ENCODE peak calls at places on chromosomes 12 and 14, in seven cellular contexts. Y is A549; N is T-helper 22 cell; O is stimulated activated CD4-positive, alpha-beta T cell treated with anti-CD3 and anti-CD28 coated beads, Interleukin-1b, Interleukin-23, amount 100 ng/mL, for 24 hours; E is MV-4-11; Q is NCI-H748 treated with DMSO at 0.1 percent for 48 hours; Z is GM04504. H is an unnamed sample.

GRCh38 chr14:22820731-22821130 is 5.5 kb upstream of the SLC7A7 start:
- DNase-seq in Y (no peak), Z (no peak), O (no peak), N (no peak), E (no peak), Q (no peak), H (no peak)

GRCh38 chr12:40012709-40013108 is 93.2 kb downstream of the SLC2A13 start:
- DNase-seq in Z (no peak), N (no peak), Q (no peak), O (no peak), E (no peak), Y (no peak), H (no peak)

GRCh38 chr12:33438890-33439586 is 581 bp downstream of the SYT10 start:
- DNase-seq in O (no peak), Y (no peak), N (no peak), Z (peak), Q (peak), E (no peak), H (peak)

GRCh38 chr12:109510196-109510595 is 32.8 kb downstream of the UBE3B start:
- DNase-seq in Z (no peak), N (no peak), Y (no peak), O (no peak), Q (no peak), E (no peak), H (no peak)

GRCh38 chr12:82242729-82243128 is 115.5 kb downstream of the CCDC59 start:
- DNase-seq in Z (no peak), E (no peak), O (no peak), N (no peak), Q (no peak), Y (no peak), H (no peak)

GRCh38 chr12:114479831-114480230 is 73.9 kb upstream of the TBX5 start:
- DNase-seq in O (no peak), N (no peak), Z (no peak), E (no peak), Q (no peak), Y (no peak), H (no peak)

GRCh38 chr14:100288382-100289185 is 17.7 kb downstream of the SLC25A29 start:
- DNase-seq in Q (no peak), O (no peak), Z (no peak), N (no peak), E (no peak), Y (no peak), H (no peak)

GRCh38 chr12:86826051-86826450 is 569.9 kb upstream of the MGAT4C start:
- DNase-seq in E (no peak), Q (no peak), Z (no peak), Y (no peak), O (no peak), N (no peak), H (no peak)

GRCh38 chr12:82708507-82708906 is 21.8 kb downstream of the TMTC2 start:
- DNase-seq in Y (no peak), E (no peak), N (no peak), Q (no peak), Z (no peak), O (no peak), H (no peak)

GRCh38 chr12:6532051-6532926 is 2.0 kb upstream of the GAPDH start:
- DNase-seq in Z (peak), Y (peak), E (peak), O (peak), Q (no peak), N (peak), H (peak)

GRCh38 chr12:12881495-12881894 is 9.9 kb upstream of the GPRC5A start:
- DNase-seq in N (no peak), O (no peak), Z (no peak), E (peak), Q (no peak), Y (no peak), H (no peak)

GRCh38 chr14:28695109-28695508 is 71.5 kb upstream of the FOXG1 start:
- DNase-seq in E (no peak), Y (no peak), Q (no peak), O (no peak), Z (no peak), N (no peak), H (no peak)

GRCh38 chr12:132559652-132560420 is 50.5 kb downstream of the LRCOL1 start:
- DNase-seq in E (peak), Y (peak), Z (peak), Q (peak), O (peak), N (no peak), H (peak)

GRCh38 chr12:8081921-8082577 is at the start of gene NECAP1:
- DNase-seq in N (peak), Z (peak), Q (peak), E (peak), O (peak), Y (peak), H (peak)

GRCh38 chr14:52871606-52872005 is 79.2 kb downstream of the FERMT2 start:
- DNase-seq in E (no peak), Z (no peak), O (no peak), N (no peak), Y (no peak), Q (no peak), H (no peak)

GRCh38 chr14:50222061-50222613 is 9.2 kb downstream of the SOS2 start:
- DNase-seq in N (no peak), O (no peak), Q (no peak), Y (no peak), Z (peak), E (no peak), H (no peak)

GRCh38 chr12:121647-122046 is 55.1 kb downstream of the IQSEC3 start:
- DNase-seq in O (no peak), Q (no peak), N (no peak), Y (no peak), Z (no peak), E (no peak), H (no peak)

GRCh38 chr12:80684077-80684495 is 23.3 kb upstream of the MYF6 start:
- DNase-seq in E (no peak), Q (peak), Z (no peak), Y (no peak), O (no peak), N (no peak), H (no peak)

GRCh38 chr14:53983112-53983511 is 26.5 kb upstream of the BMP4 start:
- DNase-seq in N (no peak), E (no peak), Y (no peak), O (no peak), Q (no peak), Z (no peak), H (no peak)

GRCh38 chr14:90660865-90661570 is 155.2 kb downstream of the TTC7B start:
- DNase-seq in E (peak), N (no peak), Y (no peak), Q (no peak), Z (no peak), O (no peak), H (no peak)

GRCh38 chr12:60489071-60489470 is 893.2 kb downstream of the SLC16A7 start:
- DNase-seq in E (no peak), Z (no peak), Q (no peak), N (no peak), O (no peak), Y (no peak), H (no peak)

GRCh38 chr12:89179983-89180382 is 172.3 kb downstream of the DUSP6 start:
- DNase-seq in N (no peak), O (no peak), Q (peak), Z (peak), Y (peak), E (peak), H (peak)

GRCh38 chr14:103198429-103199140 is 75.3 kb downstream of the TNFAIP2 start:
- DNase-seq in E (peak), N (no peak), Q (no peak), Y (peak), Z (peak), O (no peak), H (no peak)

GRCh38 chr14:36317650-36318049 is 2.8 kb downstream of the MBIP start:
- DNase-seq in E (no peak), N (no peak), Y (peak), Q (no peak), Z (no peak), O (no peak), H (no peak)

GRCh38 chr14:56412453-56413434 is 166.9 kb upstream of the TMEM260 start:
- DNase-seq in Z (no peak), Y (no peak), N (no peak), Q (no peak), E (no peak), O (no peak), H (no peak)

GRCh38 chr12:54967461-54967860 is 17.1 kb downstream of the TESPA1 start:
- DNase-seq in N (no peak), Q (no peak), Z (no peak), Y (no peak), E (no peak), O (no peak), H (no peak)

GRCh38 chr12:50806176-50806575 is 36.5 kb upstream of the TMPRSS12 start:
- DNase-seq in N (no peak), E (no peak), O (no peak), Q (no peak), Y (no peak), Z (no peak), H (no peak)

GRCh38 chr12:80272516-80272915 is 171.5 kb upstream of the PTPRQ start:
- DNase-seq in Y (no peak), N (no peak), E (no peak), O (no peak), Z (no peak), Q (peak), H (no peak)

GRCh38 chr14:101230161-101230850 is 326.8 kb upstream of the RTL1 start:
- DNase-seq in O (no peak), E (no peak), Q (no peak), Y (peak), N (no peak), Z (no peak), H (no peak)

GRCh38 chr12:5166976-5167375 is 123.3 kb downstream of the KCNA5 start:
- DNase-seq in O (no peak), N (no peak), Y (no peak), Q (no peak), Z (peak), E (no peak), H (no peak)

GRCh38 chr12:5965950-5966383 is 20.9 kb upstream of the ANO2 start:
- DNase-seq in Q (peak), Z (peak), O (peak), Y (peak), N (no peak), E (peak), H (peak)